ENCODE peak calls at places on chromosomes 1 and 21, in four cellular contexts. One of them, this sample, is unnamed.

GRCh38 chr1:53614231-53615021 is 124.5 kb downstream of the GLIS1 start:
- DNase-seq in K562: no peak
- DNase-seq in GM12878: no peak
- DNase-seq in HepG2: no peak
- DNase-seq in this sample: no peak

GRCh38 chr1:199399996-199400714 is 627.4 kb upstream of the NR5A2 start:
- DNase-seq in K562: no peak
- DNase-seq in GM12878: peak
- DNase-seq in HepG2: no peak
- DNase-seq in this sample: no peak

GRCh38 chr1:193417420-193417819 is 231.0 kb upstream of the B3GALT2 start:
- DNase-seq in K562: no peak
- DNase-seq in HepG2: no peak
- DNase-seq in GM12878: no peak
- DNase-seq in this sample: no peak

GRCh38 chr1:34162852-34163766 is 1.9 kb downstream of the CSMD2 start:
- DNase-seq in K562: peak
- DNase-seq in HepG2: peak
- DNase-seq in GM12878: no peak
- DNase-seq in this sample: peak

GRCh38 chr1:193558491-193559028 is 372.1 kb upstream of the B3GALT2 start:
- DNase-seq in K562: no peak
- DNase-seq in GM12878: no peak
- DNase-seq in HepG2: no peak
- DNase-seq in this sample: no peak

GRCh38 chr1:235601087-235601486 is 48.5 kb downstream of the GNG4 start:
- DNase-seq in K562: no peak
- DNase-seq in HepG2: no peak
- DNase-seq in GM12878: no peak
- DNase-seq in this sample: peak

GRCh38 chr21:33256019-33256418 is 10.1 kb upstream of the IL10RB start:
- DNase-seq in K562: no peak
- DNase-seq in HepG2: no peak
- DNase-seq in GM12878: no peak
- DNase-seq in this sample: no peak

GRCh38 chr21:45542667-45543370 is 579 bp upstream of the SLC19A1 start:
- DNase-seq in GM12878: no peak
- DNase-seq in HepG2: no peak
- DNase-seq in K562: no peak
- DNase-seq in this sample: no peak

GRCh38 chr1:201648066-201648910 is 109.4 kb downstream of the NAV1 start:
- DNase-seq in HepG2: no peak
- DNase-seq in GM12878: no peak
- DNase-seq in K562: peak
- DNase-seq in this sample: peak

GRCh38 chr1:43582162-43582566 is 51.5 kb downstream of the PTPRF start:
- DNase-seq in K562: peak
- DNase-seq in GM12878: peak
- DNase-seq in HepG2: peak
- DNase-seq in this sample: peak

GRCh38 chr1:178324003-178324402 is 172.8 kb downstream of the CLEC20A start:
- DNase-seq in GM12878: no peak
- DNase-seq in HepG2: no peak
- DNase-seq in K562: no peak
- DNase-seq in this sample: no peak

GRCh38 chr21:38280446-38280845 is 23.7 kb downstream of the KCNJ15 start:
- DNase-seq in K562: no peak
- DNase-seq in HepG2: no peak
- DNase-seq in GM12878: no peak
- DNase-seq in this sample: no peak

GRCh38 chr1:236326432-236326831 is 44.7 kb upstream of the ERO1B start:
- DNase-seq in GM12878: no peak
- DNase-seq in K562: no peak
- DNase-seq in HepG2: no peak
- DNase-seq in this sample: no peak

GRCh38 chr1:164675342-164675904 is 116.4 kb downstream of the PBX1 start:
- DNase-seq in K562: no peak
- DNase-seq in GM12878: no peak
- DNase-seq in HepG2: no peak
- DNase-seq in this sample: no peak

DNA sequence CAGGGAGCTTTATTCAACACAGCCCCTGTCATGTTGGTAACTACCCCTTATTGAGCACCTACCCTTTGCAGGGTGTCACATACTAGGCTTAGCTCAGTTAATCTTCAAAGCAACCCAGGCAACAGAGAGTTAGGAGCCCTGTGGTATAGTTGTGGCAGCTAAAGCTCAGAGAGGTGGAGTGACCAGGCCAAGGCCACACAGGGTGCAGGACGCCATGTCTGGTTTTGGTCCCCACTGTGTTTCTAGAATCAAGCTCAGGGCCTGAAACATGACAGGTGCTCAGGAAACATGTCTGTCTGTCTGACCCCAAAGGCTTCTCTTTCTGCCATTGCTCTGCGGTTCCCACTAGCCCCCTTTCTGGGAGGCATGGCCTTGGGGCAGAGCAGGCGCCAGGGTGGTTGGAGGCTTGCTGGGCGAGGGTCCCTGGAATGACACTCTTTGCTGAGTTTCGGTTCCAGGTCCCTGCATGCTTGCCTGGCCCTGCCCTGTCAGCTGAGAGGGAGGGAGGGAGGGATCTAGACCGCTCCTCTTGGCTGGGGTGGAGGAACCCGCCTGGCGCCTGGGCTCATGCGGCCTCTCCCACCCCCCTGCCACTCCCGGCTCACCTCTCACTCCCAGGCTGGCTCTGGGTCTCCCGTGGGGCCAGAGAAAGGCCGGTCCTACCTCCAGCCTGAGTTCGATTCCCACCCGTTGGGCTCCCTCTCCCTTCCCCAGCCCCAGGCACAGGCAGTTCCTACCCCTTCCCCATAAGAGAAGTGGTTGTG is 18.8 kb upstream of the IFNLR1 start:
- DNase-seq in GM12878: no peak
- DNase-seq in K562: no peak
- DNase-seq in HepG2: no peak
- DNase-seq in this sample: no peak
- TF ChIP-seq BHLHE40 in GM12878: no peak
- TF ChIP-seq BHLHE40 in K562: no peak
- TF ChIP-seq BHLHE40 in HepG2: no peak
- TF ChIP-seq BHLHE40 in this sample: no peak

GRCh38 chr1:58619286-58620054 is 42.4 kb upstream of the TACSTD2 start:
- DNase-seq in K562: no peak
- DNase-seq in HepG2: no peak
- DNase-seq in GM12878: no peak
- DNase-seq in this sample: no peak
- TF ChIP-seq TARDBP in K562: no peak
- TF ChIP-seq TARDBP in HepG2: no peak
- TF ChIP-seq TARDBP in GM12878: no peak
- TF ChIP-seq TARDBP in this sample: no peak

GRCh38 chr1:212287261-212287895 is 2.2 kb downstream of the PPP2R5A start:
- DNase-seq in HepG2: no peak
- DNase-seq in K562: no peak
- DNase-seq in GM12878: no peak
- DNase-seq in this sample: no peak

GRCh38 chr1:212289262-212290077 is 4.3 kb downstream of the PPP2R5A start:
- DNase-seq in K562: no peak
- DNase-seq in GM12878: no peak
- DNase-seq in HepG2: no peak
- DNase-seq in this sample: no peak

GRCh38 chr1:212286437-212287131 is 1.4 kb downstream of the PPP2R5A start:
- DNase-seq in GM12878: no peak
- DNase-seq in K562: no peak
- DNase-seq in HepG2: no peak
- DNase-seq in this sample: no peak

GRCh38 chr1:212290608-212291007 is 5.4 kb downstream of the PPP2R5A start:
- DNase-seq in GM12878: no peak
- DNase-seq in K562: no peak
- DNase-seq in HepG2: peak
- DNase-seq in this sample: no peak

DNA sequence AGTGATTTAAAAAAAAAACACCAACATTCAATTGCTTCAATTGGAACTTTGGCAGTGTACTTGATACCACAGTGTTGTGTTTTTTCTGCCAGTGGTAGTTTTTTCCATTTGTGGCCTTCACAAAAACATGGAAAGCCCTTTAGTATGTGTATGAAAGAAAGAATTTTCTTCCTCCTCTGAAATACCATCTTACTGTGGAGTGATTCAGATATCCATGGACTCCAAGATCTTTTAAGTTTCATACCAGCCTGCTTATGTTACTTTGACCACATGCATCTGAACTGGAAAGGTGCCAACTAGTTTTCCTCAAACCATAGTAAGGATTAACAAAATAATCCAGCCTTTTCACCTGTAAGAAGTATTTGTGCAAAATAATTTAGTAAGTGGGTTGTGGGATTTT is 3.4 kb downstream of the PPP2R5A start:
- DNase-seq in GM12878: no peak
- DNase-seq in K562: no peak
- DNase-seq in HepG2: no peak
- DNase-seq in this sample: no peak
- TF ChIP-seq BHLHE40 in GM12878: no peak
- TF ChIP-seq BHLHE40 in K562: no peak
- TF ChIP-seq BHLHE40 in HepG2: no peak
- TF ChIP-seq BHLHE40 in this sample: no peak

DNA sequence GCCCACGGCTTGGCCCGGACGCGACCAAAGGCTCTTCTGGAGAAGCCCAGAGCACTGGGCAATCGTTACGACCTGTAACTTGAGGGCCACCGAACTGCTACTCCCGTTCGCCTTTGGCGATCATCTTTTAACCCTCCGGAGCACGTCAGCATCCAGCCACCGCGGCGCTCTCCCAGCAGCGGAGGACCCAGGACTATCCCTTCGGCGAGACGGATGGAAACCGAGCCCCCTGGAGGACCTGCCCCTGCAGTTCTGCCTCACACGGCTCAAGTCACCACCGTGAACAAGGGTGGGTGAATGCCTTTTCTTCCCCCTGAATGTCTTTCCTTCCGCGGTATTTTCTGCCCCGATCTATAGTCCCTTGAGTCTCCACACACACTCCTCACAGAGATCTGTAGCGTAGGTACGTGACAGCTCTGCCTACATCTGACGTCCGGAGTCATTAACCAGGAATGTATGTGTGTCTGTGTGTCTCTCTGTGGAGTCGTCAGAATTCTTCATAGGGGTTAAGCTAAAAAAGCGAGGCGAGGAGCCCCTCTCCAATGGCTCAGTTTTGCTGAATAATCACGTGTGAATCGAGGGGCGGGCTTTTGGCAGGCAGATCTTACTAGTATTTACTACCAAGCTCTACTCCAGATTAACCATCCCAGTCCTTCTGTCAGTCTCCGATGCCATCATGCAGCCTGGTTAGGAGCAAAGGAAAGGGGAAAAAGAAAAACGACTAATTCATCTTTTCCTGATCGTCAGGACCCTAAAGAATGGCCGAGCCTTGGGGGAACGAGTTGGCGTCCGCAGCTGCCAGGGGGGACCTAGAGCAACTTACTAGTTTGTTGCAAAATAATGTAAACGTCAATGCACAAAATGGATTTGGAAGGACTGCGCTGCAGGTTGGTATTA is at the start of gene CDKN2C:
- DNase-seq in K562: peak
- DNase-seq in HepG2: peak
- DNase-seq in GM12878: no peak
- DNase-seq in this sample: peak
- TF ChIP-seq TARDBP in K562: no peak
- TF ChIP-seq TARDBP in HepG2: no peak
- TF ChIP-seq TARDBP in GM12878: no peak
- TF ChIP-seq TARDBP in this sample: no peak

DNA sequence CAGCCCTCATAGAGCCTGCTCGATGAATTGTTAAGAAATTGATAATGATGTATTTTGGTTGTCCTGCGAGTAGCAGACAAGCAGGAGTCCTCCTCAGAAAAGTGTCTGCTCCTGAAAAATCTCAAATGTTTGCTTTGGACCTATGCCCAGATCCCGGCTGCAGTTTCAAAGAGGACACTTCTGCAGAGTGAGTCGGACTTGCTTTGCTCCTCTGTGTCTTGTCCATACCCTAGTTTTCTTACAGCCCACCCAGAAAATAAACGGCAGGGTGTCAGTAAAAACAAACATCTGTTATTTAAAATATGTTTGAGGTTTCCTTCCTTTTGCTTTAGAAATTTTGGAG is 2.8 kb downstream of the S100A10 start:
- DNase-seq in GM12878: no peak
- DNase-seq in K562: no peak
- DNase-seq in HepG2: peak
- DNase-seq in this sample: peak
- TF ChIP-seq BHLHE40 in GM12878: no peak
- TF ChIP-seq BHLHE40 in K562: no peak
- TF ChIP-seq BHLHE40 in HepG2: no peak
- TF ChIP-seq BHLHE40 in this sample: no peak

GRCh38 chr1:153567621-153568366 is 2.1 kb upstream of the S100A2 start:
- DNase-seq in HepG2: peak
- DNase-seq in GM12878: no peak
- DNase-seq in K562: no peak
- DNase-seq in this sample: no peak

GRCh38 chr1:153566414-153567371 is 1.0 kb upstream of the S100A2 start:
- DNase-seq in GM12878: peak
- DNase-seq in HepG2: peak
- DNase-seq in K562: peak
- DNase-seq in this sample: peak

GRCh38 chr1:153563991-153564390 is 1.7 kb downstream of the S100A2 start:
- DNase-seq in HepG2: no peak
- DNase-seq in K562: no peak
- DNase-seq in GM12878: no peak
- DNase-seq in this sample: no peak

GRCh38 chr1:153563339-153563952 is 2.2 kb downstream of the S100A2 start:
- DNase-seq in GM12878: no peak
- DNase-seq in HepG2: no peak
- DNase-seq in K562: no peak
- DNase-seq in this sample: no peak

GRCh38 chr1:153565529-153566374 is at the start of gene S100A2:
- DNase-seq in HepG2: peak
- DNase-seq in GM12878: peak
- DNase-seq in K562: no peak
- DNase-seq in this sample: no peak
- TF ChIP-seq TARDBP in HepG2: no peak
- TF ChIP-seq TARDBP in GM12878: no peak
- TF ChIP-seq TARDBP in K562: no peak
- TF ChIP-seq TARDBP in this sample: no peak

GRCh38 chr1:151790940-151791651 is 796 bp upstream of the TDRKH start:
- DNase-seq in GM12878: no peak
- DNase-seq in HepG2: peak
- DNase-seq in K562: peak
- DNase-seq in this sample: peak
- TF ChIP-seq BHLHE40 in GM12878: no peak
- TF ChIP-seq BHLHE40 in HepG2: no peak
- TF ChIP-seq BHLHE40 in K562: no peak
- TF ChIP-seq BHLHE40 in this sample: no peak

DNA sequence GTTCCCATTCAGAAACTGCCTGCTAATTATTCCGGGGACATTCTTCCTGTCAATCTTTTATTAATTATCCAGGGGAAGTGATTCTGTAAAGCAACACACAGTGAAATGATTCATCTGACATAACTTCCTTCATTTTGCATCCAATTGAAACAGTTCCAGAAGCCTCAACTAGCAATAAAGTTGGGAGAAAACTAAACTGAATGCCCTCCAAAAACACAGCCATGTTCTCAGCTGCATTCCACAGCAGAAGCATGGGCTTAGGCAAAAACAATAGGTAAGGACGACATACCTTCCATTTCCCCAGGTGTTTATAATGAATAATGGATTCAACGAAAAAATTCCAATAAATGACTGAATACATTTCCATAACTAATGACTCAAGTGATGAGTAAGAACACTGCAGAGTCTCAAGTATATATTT is 36.9 kb upstream of the TARBP1 start:
- DNase-seq in GM12878: no peak
- DNase-seq in K562: no peak
- DNase-seq in HepG2: no peak
- DNase-seq in this sample: no peak
- TF ChIP-seq TARDBP in GM12878: no peak
- TF ChIP-seq TARDBP in K562: no peak
- TF ChIP-seq TARDBP in HepG2: no peak
- TF ChIP-seq TARDBP in this sample: no peak

This sample was measured in HEK293T.